ENCODE peak calls at places on chromosome X, in four cellular contexts. One of them, this sample, is unnamed.

GRCh38 chrX:19544693-19545305 is 29.5 kb upstream of the MAP3K15 start:
- DNase-seq in GM23248: peak; percentile 59
- DNase-seq in HepG2: peak; percentile 34
- DNase-seq in fibroblast of lung: peak; percentile 42
- DNase-seq in this sample: peak; percentile 76

GRCh38 chrX:53452812-53453211 is 18.6 kb upstream of the HSD17B10 start:
- DNase-seq in HepG2: no peak
- DNase-seq in fibroblast of lung: no peak
- DNase-seq in GM23248: no peak
- DNase-seq in this sample: no peak

GRCh38 chrX:136028383-136028984 is 43.2 kb downstream of the SLC9A6 start:
- DNase-seq in fibroblast of lung: peak; percentile 53
- DNase-seq in HepG2: peak; percentile 23
- DNase-seq in GM23248: peak; percentile 65
- DNase-seq in this sample: peak; percentile 80

GRCh38 chrX:41825796-41826195 is 97.6 kb downstream of the CASK start:
- DNase-seq in fibroblast of lung: no peak
- DNase-seq in HepG2: no peak
- DNase-seq in GM23248: no peak
- DNase-seq in this sample: no peak

GRCh38 chrX:124641737-124642491 is 295.6 kb downstream of the SH2D1A start:
- DNase-seq in GM23248: no peak
- DNase-seq in fibroblast of lung: no peak
- DNase-seq in HepG2: no peak
- DNase-seq in this sample: no peak

GRCh38 chrX:134999469-134999868 is 8.7 kb downstream of the SMIM10 start:
- DNase-seq in HepG2: peak; percentile 44
- DNase-seq in fibroblast of lung: peak; percentile 46
- DNase-seq in GM23248: peak; percentile 61
- DNase-seq in this sample: peak; percentile 73

GRCh38 chrX:78133561-78133960 is 5.9 kb downstream of the TAF9B start:
- DNase-seq in fibroblast of lung: no peak
- DNase-seq in HepG2: no peak
- DNase-seq in GM23248: no peak
- DNase-seq in this sample: no peak

GRCh38 chrX:20515841-20516461 is 249.2 kb upstream of the RPS6KA3 start:
- DNase-seq in HepG2: peak; percentile 23
- DNase-seq in GM23248: peak; percentile 85
- DNase-seq in fibroblast of lung: peak; percentile 96
- DNase-seq in this sample: peak; percentile 90

GRCh38 chrX:148133099-148133725 is 152.1 kb downstream of the FMR1NB start:
- DNase-seq in fibroblast of lung: no peak
- DNase-seq in GM23248: peak; percentile 15
- DNase-seq in HepG2: no peak
- DNase-seq in this sample: no peak

GRCh38 chrX:56564182-56564885 is 907 bp downstream of the UBQLN2 start:
- DNase-seq in GM23248: peak; percentile 60
- DNase-seq in fibroblast of lung: peak; percentile 74
- DNase-seq in HepG2: peak; percentile 2
- DNase-seq in this sample: peak; percentile 44

GRCh38 chrX:108224727-108225455 is 133.3 kb downstream of the ATG4A start:
- DNase-seq in fibroblast of lung: peak; percentile 58
- DNase-seq in GM23248: peak; percentile 40
- DNase-seq in HepG2: peak; percentile 37
- DNase-seq in this sample: peak; percentile 65

GRCh38 chrX:15301924-15302323 is 13.5 kb downstream of the ASB11 start:
- DNase-seq in fibroblast of lung: no peak
- DNase-seq in HepG2: no peak
- DNase-seq in GM23248: peak; percentile 66
- DNase-seq in this sample: no peak

GRCh38 chrX:148156986-148157385 is 175.8 kb downstream of the FMR1NB start:
- DNase-seq in HepG2: no peak
- DNase-seq in fibroblast of lung: no peak
- DNase-seq in GM23248: no peak
- DNase-seq in this sample: no peak

GRCh38 chrX:42751573-42751972 is 26.4 kb downstream of the PPP1R2C start:
- DNase-seq in fibroblast of lung: peak; percentile 80
- DNase-seq in GM23248: peak; percentile 45
- DNase-seq in HepG2: no peak
- DNase-seq in this sample: no peak

GRCh38 chrX:47611926-47612325 is 7.7 kb downstream of the SYN1 start:
- DNase-seq in GM23248: no peak
- DNase-seq in HepG2: no peak
- DNase-seq in fibroblast of lung: no peak
- DNase-seq in this sample: no peak

GRCh38 chrX:130877892-130878321 is 25.1 kb downstream of the ENOX2 start:
- DNase-seq in HepG2: no peak
- DNase-seq in fibroblast of lung: no peak
- DNase-seq in GM23248: no peak
- DNase-seq in this sample: no peak

GRCh38 chrX:103220511-103221406 is 5.9 kb downstream of the BEX4 start:
- DNase-seq in fibroblast of lung: no peak
- DNase-seq in HepG2: no peak
- DNase-seq in GM23248: no peak
- DNase-seq in this sample: no peak

GRCh38 chrX:83916525-83916924 is 55.6 kb downstream of the CYLC1 start:
- DNase-seq in fibroblast of lung: no peak
- DNase-seq in HepG2: no peak
- DNase-seq in GM23248: peak; percentile 43
- DNase-seq in this sample: peak; percentile 55

GRCh38 chrX:132068405-132068804 is 45.3 kb downstream of the STK26 start:
- DNase-seq in GM23248: no peak
- DNase-seq in HepG2: no peak
- DNase-seq in fibroblast of lung: peak; percentile 11
- DNase-seq in this sample: peak; percentile 57

GRCh38 chrX:12984629-12985303 is 9.9 kb downstream of the TMSB4X start:
- DNase-seq in fibroblast of lung: peak; percentile 93
- DNase-seq in GM23248: peak; percentile 31
- DNase-seq in HepG2: no peak
- DNase-seq in this sample: peak; percentile 95

GRCh38 chrX:44871114-44871645 is 1.8 kb upstream of the KDM6A start:
- DNase-seq in GM23248: peak; percentile 59
- DNase-seq in HepG2: no peak
- DNase-seq in fibroblast of lung: peak; percentile 33
- DNase-seq in this sample: peak; percentile 39

GRCh38 chrX:110316351-110317078 is 1.4 kb downstream of the AMMECR1 start:
- DNase-seq in GM23248: peak; percentile 46
- DNase-seq in HepG2: no peak
- DNase-seq in fibroblast of lung: no peak
- DNase-seq in this sample: no peak

GRCh38 chrX:103919336-103919682 is 43.1 kb upstream of the TMSB15B start:
- DNase-seq in GM23248: peak; percentile 68
- DNase-seq in fibroblast of lung: peak; percentile 54
- DNase-seq in HepG2: no peak
- DNase-seq in this sample: peak; percentile 58

GRCh38 chrX:101958139-101958538 is 26.3 kb upstream of the ZMAT1 start:
- DNase-seq in GM23248: peak; percentile 3
- DNase-seq in HepG2: no peak
- DNase-seq in fibroblast of lung: no peak
- DNase-seq in this sample: no peak

GRCh38 chrX:118459494-118459893 is 36.1 kb upstream of the DOCK11 start:
- DNase-seq in HepG2: peak; percentile 23
- DNase-seq in fibroblast of lung: peak; percentile 31
- DNase-seq in GM23248: peak; percentile 65
- DNase-seq in this sample: peak; percentile 52

DNA sequence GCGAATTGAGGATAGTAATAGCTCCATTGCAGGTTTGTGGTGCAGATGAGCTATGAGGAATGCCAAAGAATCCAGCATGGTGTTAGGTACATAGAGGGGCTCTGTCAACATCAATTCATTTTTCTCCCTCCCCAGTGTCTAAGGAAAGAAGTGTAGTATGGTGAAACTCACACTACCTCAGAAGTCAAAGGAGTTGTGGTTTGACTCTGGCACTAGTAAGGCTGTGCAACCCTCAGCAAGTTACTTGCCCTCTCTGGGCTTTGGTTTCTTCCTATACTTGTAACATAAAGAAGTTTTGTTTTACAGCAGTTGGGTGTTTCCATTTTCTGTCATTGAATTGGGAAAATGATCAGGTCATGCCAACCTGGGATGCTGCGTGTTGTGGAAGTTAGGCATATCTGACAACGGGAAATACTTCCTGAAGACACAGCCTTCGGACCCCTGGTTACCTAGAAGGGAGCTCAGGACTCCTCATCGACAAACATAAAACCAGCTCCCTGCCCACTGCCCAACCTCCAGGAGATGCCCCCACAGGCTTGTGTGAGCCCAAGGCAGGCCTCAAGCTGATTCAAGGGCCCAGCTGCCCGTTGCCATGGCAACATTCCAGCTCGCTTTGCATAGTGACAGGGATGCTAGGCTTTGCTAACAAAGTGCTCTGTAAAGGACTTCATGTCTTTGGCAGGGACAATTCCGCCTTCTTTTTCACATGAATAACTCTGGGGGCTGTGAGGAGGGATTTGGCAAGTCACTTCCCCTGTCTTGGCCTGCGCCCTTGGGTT is 71.3 kb downstream of the RTL5 start:
- DNase-seq in HepG2: no peak
- DNase-seq in fibroblast of lung: no peak
- DNase-seq in GM23248: peak; percentile 21
- DNase-seq in this sample: no peak
- H3K9ac ChIP-seq in HepG2: no peak overlapping the region
- H3K9ac ChIP-seq in fibroblast of lung: no peak overlapping the region
- H3K9ac ChIP-seq in GM23248: no peak overlapping the region
- H3K9ac ChIP-seq in this sample: no peak overlapping the region

GRCh38 chrX:11664211-11664888 is 1.4 kb downstream of the ARHGAP6 start:
- DNase-seq in HepG2: no peak
- DNase-seq in GM23248: peak; percentile 19
- DNase-seq in fibroblast of lung: peak; percentile 12
- DNase-seq in this sample: no peak
- TF ChIP-seq EZH2 in HepG2: no peak
- TF ChIP-seq EZH2 in GM23248: no peak
- TF ChIP-seq EZH2 in fibroblast of lung: no peak
- TF ChIP-seq EZH2 in this sample: no peak

DNA sequence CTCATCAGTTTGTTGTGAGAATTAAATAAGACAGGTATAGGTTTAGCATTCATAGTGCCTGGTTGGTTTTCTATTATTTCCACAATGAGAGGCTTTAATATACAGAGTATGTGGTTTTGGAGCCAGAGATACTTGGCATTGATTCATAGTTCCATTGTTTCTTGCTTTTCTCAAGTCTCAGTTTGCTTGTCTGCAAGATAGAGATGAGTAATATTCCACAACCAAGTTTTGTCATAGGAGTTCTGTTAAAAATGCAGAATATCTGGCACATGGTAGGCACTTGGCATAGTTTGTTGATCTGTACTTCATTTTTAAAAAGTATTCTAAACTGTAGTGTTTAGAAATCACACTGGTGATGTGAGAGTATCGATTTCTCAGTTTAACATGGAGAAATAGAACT is 37.5 kb upstream of the EDA2R start:
- DNase-seq in GM23248: peak; percentile 70
- DNase-seq in HepG2: no peak
- DNase-seq in fibroblast of lung: peak; percentile 65
- DNase-seq in this sample: no peak
- H3K4me1 ChIP-seq in GM23248: peaks cover 37% of the 10 kb centered on the region
- H3K4me1 ChIP-seq in HepG2: no peaks in the 10 kb centered on the region
- H3K4me1 ChIP-seq in fibroblast of lung: no peaks in the 10 kb centered on the region
- H3K4me1 ChIP-seq in this sample: no peaks in the 10 kb centered on the region

GRCh38 chrX:49915352-49916222 is 6.8 kb upstream of the CLCN5 start:
- DNase-seq in GM23248: peak; percentile 61
- DNase-seq in fibroblast of lung: peak; percentile 35
- DNase-seq in HepG2: peak; percentile 33
- DNase-seq in this sample: peak; percentile 69

GRCh38 chrX:49912866-49913265 is 9.5 kb upstream of the CLCN5 start:
- DNase-seq in GM23248: no peak
- DNase-seq in fibroblast of lung: no peak
- DNase-seq in HepG2: no peak
- DNase-seq in this sample: no peak

GRCh38 chrX:49912086-49912485 is 10.3 kb upstream of the CLCN5 start:
- DNase-seq in GM23248: no peak
- DNase-seq in HepG2: peak; percentile 23
- DNase-seq in fibroblast of lung: no peak
- DNase-seq in this sample: no peak

GRCh38 chrX:49910344-49910743 is 12.1 kb upstream of the CLCN5 start:
- DNase-seq in fibroblast of lung: no peak
- DNase-seq in GM23248: no peak
- DNase-seq in HepG2: no peak
- DNase-seq in this sample: no peak
- H3K9ac ChIP-seq in fibroblast of lung: no peak overlapping the region
- H3K9ac ChIP-seq in GM23248: no peak overlapping the region
- H3K9ac ChIP-seq in HepG2: no peak overlapping the region
- H3K9ac ChIP-seq in this sample: no peak overlapping the region

GRCh38 chrX:153828308-153828707 is 2.0 kb downstream of the PDZD4 start:
- DNase-seq in HepG2: no peak
- DNase-seq in fibroblast of lung: no peak
- DNase-seq in GM23248: no peak
- DNase-seq in this sample: no peak

GRCh38 chrX:153827903-153828302 is 2.4 kb downstream of the PDZD4 start:
- DNase-seq in HepG2: no peak
- DNase-seq in fibroblast of lung: no peak
- DNase-seq in GM23248: no peak
- DNase-seq in this sample: no peak

GRCh38 chrX:153829799-153830631 is at the start of gene PDZD4:
- DNase-seq in GM23248: peak; percentile 9
- DNase-seq in HepG2: no peak
- DNase-seq in fibroblast of lung: no peak
- DNase-seq in this sample: no peak

GRCh38 chrX:153829549-153829798 is 870 bp downstream of the PDZD4 start:
- DNase-seq in GM23248: peak; percentile 19
- DNase-seq in HepG2: no peak
- DNase-seq in fibroblast of lung: no peak
- DNase-seq in this sample: no peak

DNA sequence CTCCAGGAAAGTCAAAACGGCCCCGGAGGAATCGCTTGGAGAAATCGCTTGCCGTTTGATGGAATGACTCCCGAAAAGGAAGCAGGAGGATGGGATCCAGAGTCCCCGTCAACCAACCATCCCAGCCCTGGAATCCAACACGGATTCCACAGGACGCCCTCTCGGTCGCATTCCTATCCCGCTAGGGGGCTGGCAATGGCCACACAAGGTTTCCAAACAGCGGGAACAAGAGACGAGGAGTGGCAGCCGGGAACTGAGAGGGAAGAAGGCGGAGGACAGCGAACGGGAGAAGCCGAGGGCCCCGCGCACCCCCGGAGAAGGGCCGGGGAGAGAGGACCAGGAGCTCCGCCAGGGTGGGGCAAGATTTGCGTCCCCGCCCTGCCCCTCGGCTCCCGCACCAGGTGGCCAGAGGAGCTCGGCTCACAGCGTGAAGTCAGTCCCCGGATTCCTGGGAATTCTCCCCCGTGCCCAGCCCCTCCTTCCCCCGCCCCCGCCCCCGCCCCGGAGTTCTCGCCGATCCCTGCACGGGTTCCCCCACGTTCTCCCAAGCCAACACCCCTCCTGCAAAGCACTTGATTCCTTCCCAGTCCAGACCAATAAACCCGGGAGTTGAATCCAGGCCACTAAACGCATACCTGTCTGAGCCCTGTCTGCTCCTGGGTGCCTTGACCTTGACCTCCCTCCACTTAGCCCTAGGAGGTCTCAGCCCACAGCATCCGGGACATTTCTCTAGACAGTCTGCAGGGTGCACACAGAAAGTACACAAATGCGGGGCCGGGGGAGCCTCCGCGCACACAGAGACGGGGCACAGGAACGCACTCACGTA is 1.4 kb downstream of the PDZD4 start:
- DNase-seq in fibroblast of lung: no peak
- DNase-seq in GM23248: peak; percentile 6
- DNase-seq in HepG2: peak; percentile 2
- DNase-seq in this sample: no peak
- TF ChIP-seq EZH2 in fibroblast of lung: peak; percentile 74
- TF ChIP-seq EZH2 in GM23248: no peak
- TF ChIP-seq EZH2 in HepG2: no peak
- TF ChIP-seq EZH2 in this sample: no peak

GRCh38 chrX:96843566-96843965 is 40.1 kb upstream of the RPA4 start:
- DNase-seq in fibroblast of lung: peak; percentile 7
- DNase-seq in GM23248: no peak
- DNase-seq in HepG2: no peak
- DNase-seq in this sample: no peak
- H3K4me1 ChIP-seq in fibroblast of lung: no peaks in the 10 kb centered on the region
- H3K4me1 ChIP-seq in GM23248: no peaks in the 10 kb centered on the region
- H3K4me1 ChIP-seq in HepG2: no peaks in the 10 kb centered on the region
- H3K4me1 ChIP-seq in this sample: peaks cover 3% of the 10 kb centered on the region

This sample was measured in PC-3.